ENCODE peak calls at places on chromosome 4, in five cellular contexts. M is cardiac muscle cell, R is AG04450, X is Calu3, F is progenitor cell of endocrine pancreas. C is an unnamed sample.
A peak's percentile ranks its signal among the peaks of the same experiment; 100 is the strongest.

GRCh38 chr4:3205995-3206394 is 43.0 kb upstream of the MSANTD1 start:
- DNase-seq in M (no peak), X (no peak), F (no peak), R (no peak), C (no peak)

GRCh38 chr4:10077492-10078335 is 38.9 kb downstream of the WDR1 start:
- DNase-seq in F (no peak), M (no peak), R (no peak), X (no peak), C (no peak)

GRCh38 chr4:154658680-154659402 is 46.4 kb upstream of the FGG start:
- DNase-seq in F (no peak), R (no peak), M (peak; percentile 18), X (no peak), C (no peak)

GRCh38 chr4:151481813-151482212 is 72.8 kb downstream of the FHIP1A start:
- DNase-seq in M (no peak), X (no peak), F (no peak), R (no peak), C (no peak)

GRCh38 chr4:54986095-54986846 is 139.1 kb downstream of the KDR start:
- DNase-seq in F (no peak), R (no peak), X (no peak), M (no peak), C (no peak)

GRCh38 chr4:189001283-189001970 is 862.2 kb downstream of the TRIML1 start:
- DNase-seq in F (no peak), X (no peak), R (no peak), M (no peak), C (no peak)

GRCh38 chr4:182231080-182231479 is 12.1 kb upstream of the TENM3 start:
- DNase-seq in M (no peak), F (no peak), X (no peak), R (no peak), C (no peak)

GRCh38 chr4:108335081-108335480 is 166.3 kb upstream of the LEF1 start:
- DNase-seq in R (no peak), X (no peak), F (no peak), M (no peak), C (no peak)

GRCh38 chr4:81604683-81605082 is 133.0 kb upstream of the RASGEF1B start:
- DNase-seq in M (no peak), F (no peak), R (no peak), X (no peak), C (no peak)

GRCh38 chr4:56958111-56958517 is 19.3 kb downstream of the NOA1 start:
- DNase-seq in X (no peak), R (peak; percentile 96), M (peak; percentile 99), F (no peak), C (no peak)

GRCh38 chr4:137387924-137388323 is 144.4 kb downstream of the PCDH18 start:
- DNase-seq in R (peak; percentile 39), X (no peak), F (no peak), M (peak; percentile 77), C (no peak)

GRCh38 chr4:145289403-145290076 is 109.2 kb upstream of the OTUD4 start:
- DNase-seq in M (peak; percentile 22), X (no peak), F (no peak), R (no peak), C (no peak)

GRCh38 chr4:78332974-78333373 is 218.6 kb upstream of the ANXA3 start:
- DNase-seq in M (peak; percentile 19), X (no peak), F (no peak), R (no peak), C (no peak)

GRCh38 chr4:111037591-111037990 is 414.7 kb upstream of the PITX2 start:
- DNase-seq in R (no peak), M (no peak), X (no peak), F (no peak), C (no peak)

GRCh38 chr4:162408309-162408708 is 244.5 kb upstream of the FSTL5 start:
- DNase-seq in R (no peak), F (no peak), M (no peak), X (no peak), C (no peak)

GRCh38 chr4:8110071-8110986 is 48.3 kb downstream of the ABLIM2 start:
- DNase-seq in X (peak; percentile 43), M (peak; percentile 14), R (no peak), F (peak; percentile 26), C (peak; percentile 66)

GRCh38 chr4:158018831-158019230 is 154.0 kb downstream of the GASK1B start:
- DNase-seq in M (no peak), R (no peak), X (no peak), F (no peak), C (no peak)

GRCh38 chr4:158013858-158014257 is 159.0 kb downstream of the GASK1B start:
- DNase-seq in F (no peak), M (peak; percentile 65), R (no peak), X (no peak), C (no peak)

GRCh38 chr4:158018090-158018808 is 154.6 kb downstream of the GASK1B start:
- DNase-seq in F (no peak), X (no peak), M (peak; percentile 38), R (no peak), C (no peak)

GRCh38 chr4:158015241-158015640 is 157.6 kb downstream of the GASK1B start:
- DNase-seq in R (no peak), M (peak; percentile 65), F (no peak), X (no peak), C (no peak)

GRCh38 chr4:158016511-158016910 is 156.3 kb downstream of the GASK1B start:
- DNase-seq in M (peak; percentile 79), X (no peak), F (no peak), R (no peak), C (no peak)
- TF ChIP-seq CTCF in M (no peak), X (no peak), F (no peak), R (no peak), C (no peak)

GRCh38 chr4:155800685-155801343 is 42.0 kb downstream of the GUCY1B1 start:
- DNase-seq in M (no peak), F (no peak), R (no peak), X (no peak), C (no peak)

GRCh38 chr4:155807021-155807420 is 48.2 kb downstream of the GUCY1B1 start:
- DNase-seq in X (no peak), F (no peak), M (peak; percentile 18), R (peak; percentile 66), C (no peak)

GRCh38 chr4:155809835-155810234 is 51.0 kb downstream of the GUCY1B1 start:
- DNase-seq in X (peak; percentile 7), F (no peak), R (peak; percentile 70), M (peak; percentile 92), C (no peak)

GRCh38 chr4:155802573-155802972 is 43.8 kb downstream of the GUCY1B1 start:
- DNase-seq in M (no peak), F (no peak), R (no peak), X (no peak), C (no peak)

DNA sequence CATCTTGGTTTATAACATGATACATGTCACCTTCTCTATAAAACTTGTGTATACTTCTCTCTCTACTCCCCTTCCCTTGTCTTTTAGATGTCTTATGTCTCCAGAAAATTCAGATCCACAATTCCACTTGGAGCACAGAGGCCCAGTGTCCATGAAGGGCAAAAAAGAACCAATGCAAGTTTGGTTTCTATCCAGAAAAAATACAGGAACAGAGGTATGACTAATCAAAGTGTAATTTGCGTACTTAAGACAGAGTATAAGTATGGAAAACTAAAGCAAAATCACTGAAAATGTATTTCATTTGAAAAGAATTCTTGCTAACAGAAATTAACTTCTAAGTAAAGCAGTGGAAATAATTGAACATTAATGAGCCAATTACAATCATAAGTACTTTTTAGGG is 46.2 kb downstream of the GUCY1B1 start:
- DNase-seq in M (peak; percentile 50), R (no peak), F (no peak), X (no peak), C (no peak)
- TF ChIP-seq CTCF in M (no peak), R (no peak), F (no peak), X (no peak), C (no peak)

DNA sequence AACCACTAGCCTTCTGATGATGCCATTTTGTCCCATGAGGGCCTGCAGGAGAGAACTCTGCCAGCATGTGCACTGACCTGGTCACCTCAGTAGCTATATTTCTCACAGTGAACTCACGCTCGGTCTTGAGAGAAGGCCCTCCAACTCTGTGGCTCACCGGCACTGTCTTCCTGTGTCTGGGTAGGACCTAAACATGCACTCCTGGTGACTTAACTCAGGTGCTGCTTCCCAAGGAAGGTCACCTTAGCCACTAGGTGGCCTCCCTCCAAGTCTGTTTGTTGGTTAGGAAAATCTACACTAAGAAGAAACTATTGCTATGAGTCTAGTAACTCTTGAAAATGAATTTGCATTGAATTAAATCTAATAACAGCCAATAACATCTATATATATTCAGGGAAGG is 24.8 kb downstream of the TLR10 start:
- DNase-seq in F (no peak), X (peak; percentile 16), R (no peak), M (no peak), C (no peak)
- TF ChIP-seq CTCF in F (peak; percentile 63), X (peak; percentile 31), R (no peak), M (peak; percentile 10), C (no peak)

DNA sequence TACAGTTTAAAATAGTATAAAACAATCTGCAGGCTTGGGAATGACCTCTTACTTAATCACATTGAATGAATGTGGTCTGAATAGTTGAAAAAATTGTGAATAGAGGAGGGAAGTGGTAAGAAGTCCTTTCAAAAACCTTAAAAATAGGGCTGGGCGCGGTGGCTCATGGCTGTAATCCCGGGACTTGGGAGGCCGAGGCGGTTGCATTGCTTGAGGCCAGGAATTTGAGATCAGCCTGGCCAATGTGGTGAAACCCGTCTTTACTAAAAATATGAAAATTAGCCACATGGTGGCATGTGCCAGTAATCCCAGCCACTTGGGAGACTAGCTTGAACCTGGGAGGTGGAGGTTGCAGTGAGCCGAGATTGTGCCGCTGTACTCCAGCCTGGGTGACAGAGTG is 36.5 kb downstream of the HERC3 start:
- DNase-seq in R (no peak), M (no peak), X (no peak), F (no peak), C (no peak)
- TF ChIP-seq CTCF in R (no peak), M (no peak), X (no peak), F (no peak), C (no peak)

DNA sequence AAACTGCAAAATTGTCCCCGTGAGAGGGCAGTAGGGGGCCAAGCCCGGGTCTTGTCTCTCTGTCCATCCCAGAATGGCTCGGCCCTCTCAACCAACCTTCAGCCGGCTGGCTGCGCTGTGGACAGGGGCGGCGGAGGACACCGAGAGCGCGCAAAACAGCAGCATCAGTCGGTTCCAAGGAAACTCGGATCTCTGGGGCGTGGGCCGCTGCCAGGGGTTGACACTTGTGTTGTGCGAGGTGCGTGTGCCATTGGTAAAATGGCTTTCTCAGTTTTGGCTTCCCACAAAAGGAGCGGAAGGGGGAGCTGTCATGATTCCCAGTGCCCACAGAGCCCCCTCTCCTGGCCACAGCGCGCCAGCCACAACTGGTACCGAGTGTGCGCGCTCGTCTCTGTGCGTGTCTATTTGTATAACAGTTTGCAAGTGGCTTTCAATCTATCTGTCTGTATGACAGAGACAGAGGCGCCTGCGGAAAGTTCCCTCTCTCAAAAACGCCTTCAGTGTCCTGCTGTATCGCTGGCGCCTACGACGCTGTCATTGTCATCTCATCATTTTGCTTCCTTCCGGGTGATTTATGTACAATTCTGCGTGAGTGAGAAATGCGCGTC is 1.9 kb downstream of the DKK2 start:
- DNase-seq in X (peak; percentile 44), R (no peak), M (peak; percentile 26), F (peak; percentile 37), C (peak; percentile 70)
- TF ChIP-seq CTCF in X (peak; percentile 25), R (no peak), M (peak; percentile 45), F (peak; percentile 53), C (peak; percentile 46)

DNA sequence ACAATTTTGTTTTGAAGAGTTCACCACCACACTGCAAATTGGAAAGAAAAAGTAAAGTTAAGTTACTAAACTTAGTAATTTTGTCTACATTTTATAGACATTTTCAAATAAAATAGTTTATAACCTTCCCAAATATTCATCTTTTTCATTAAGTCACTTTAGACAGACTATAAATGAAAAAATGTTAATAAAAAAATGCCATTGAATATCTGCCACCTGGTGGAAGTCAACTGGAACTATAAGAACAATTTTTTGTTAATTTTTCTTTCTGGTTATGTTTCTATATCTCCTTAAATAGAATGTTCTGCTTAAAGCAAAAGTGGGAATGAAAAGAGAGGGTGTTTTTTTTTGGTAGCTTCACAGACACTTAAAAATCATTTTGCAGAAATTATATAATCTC is 534.4 kb upstream of the PCDH10 start:
- DNase-seq in R (no peak), F (no peak), X (no peak), M (peak; percentile 22), C (no peak)
- TF ChIP-seq CTCF in R (peak; percentile 53), F (peak; percentile 66), X (no peak), M (peak; percentile 38), C (peak; percentile 85)

C was measured in endothelial cell.